ENCODE peak calls at places on chromosomes 7 and 10, in seven cellular contexts. K is bronchial epithelial cell, M is hepatocyte, G is transverse colon, F is upper lobe of right lung, S is cardiac muscle cell, X is stomach. B is an unnamed sample. For H3K36me3, the result is how much of the 10 kb centered on the place peaks cover.

GRCh38 chr10:62761115-62761514 is 43.4 kb upstream of the ADO start:
- DNase-seq in K (no peak), M (peak), G (no peak), F (no peak), S (no peak), X (no peak), B (no peak)

GRCh38 chr7:143369678-143370651 is 7.5 kb upstream of the FAM131B start:
- DNase-seq in K (no peak), M (no peak), G (peak), F (no peak), S (no peak), X (no peak), B (peak)

GRCh38 chr10:16996530-16996964 is 133.1 kb downstream of the CUBN start:
- DNase-seq in K (peak), M (no peak), G (no peak), F (no peak), S (no peak), X (no peak), B (no peak)

GRCh38 chr7:39310699-39311098 is 255.5 kb upstream of the YAE1 start:
- DNase-seq in K (no peak), M (no peak), G (no peak), F (no peak), S (no peak), X (no peak), B (no peak)

GRCh38 chr10:58820862-58821559 is 308.3 kb downstream of the BICC1 start:
- DNase-seq in K (peak), M (no peak), G (no peak), F (no peak), S (no peak), X (no peak), B (no peak)

GRCh38 chr7:155584763-155585531 is 38.6 kb upstream of the CNPY1 start:
- DNase-seq in K (no peak), M (peak), G (peak), F (no peak), S (no peak), X (peak), B (peak)

GRCh38 chr7:87818336-87818735 is 57.8 kb downstream of the SLC25A40 start:
- DNase-seq in K (no peak), M (no peak), G (no peak), F (no peak), S (no peak), X (no peak), B (no peak)

GRCh38 chr7:95529701-95530100 is 44.0 kb downstream of the ASB4 start:
- DNase-seq in K (peak), M (no peak), G (no peak), F (no peak), S (no peak), X (no peak), B (no peak)

GRCh38 chr7:155796381-155797261 is 15.6 kb downstream of the SHH start:
- DNase-seq in K (no peak), M (peak), G (peak), F (peak), S (peak), X (peak), B (peak)

GRCh38 chr7:137880432-137880831 is 33.7 kb upstream of the DGKI start:
- DNase-seq in K (peak), M (no peak), G (no peak), F (no peak), S (no peak), X (no peak), B (no peak)

GRCh38 chr10:127039435-127039834 is 134.2 kb downstream of the DOCK1 start:
- DNase-seq in K (no peak), M (no peak), G (no peak), F (no peak), S (no peak), X (no peak), B (no peak)

GRCh38 chr10:7035111-7035761 is 375.6 kb downstream of the SFMBT2 start:
- DNase-seq in K (no peak), M (no peak), G (no peak), F (no peak), S (no peak), X (no peak), B (no peak)

GRCh38 chr10:11740907-11741306 is 1.3 kb upstream of the ECHDC3 start:
- DNase-seq in K (no peak), M (no peak), G (no peak), F (no peak), S (no peak), X (no peak), B (no peak)

GRCh38 chr10:93080350-93081046 is 6.8 kb downstream of the CYP26A1 start:
- DNase-seq in K (peak), M (peak), G (peak), F (no peak), S (peak), X (peak), B (no peak)

GRCh38 chr7:131537581-131537980 is 18.8 kb downstream of the PODXL start:
- DNase-seq in K (no peak), M (no peak), G (no peak), F (no peak), S (no peak), X (no peak), B (no peak)
- H3K36me3 ChIP-seq in K (under half), M (under half), G (under half), F (under half), S (under half), X (under half), B (under half)

DNA sequence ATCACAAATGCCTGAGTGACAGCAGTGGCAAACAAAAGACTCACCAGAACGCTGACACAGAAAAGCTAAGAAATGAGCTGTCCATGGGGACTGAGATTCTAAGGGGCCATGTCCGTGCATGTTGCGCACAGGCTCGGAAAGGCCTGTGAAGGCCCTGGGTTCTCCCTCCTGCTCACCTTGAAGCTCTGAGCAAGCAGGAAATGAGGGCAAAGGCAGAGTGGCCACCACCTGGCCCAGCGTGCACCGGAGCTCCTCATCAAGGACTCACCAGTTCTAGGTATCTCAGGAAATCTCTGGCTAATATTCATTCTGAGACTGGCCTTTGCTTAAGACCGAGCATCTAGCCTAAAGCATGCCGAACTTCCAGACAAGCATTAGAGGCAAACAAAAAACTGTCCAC is 52.7 kb downstream of the MAD1L1 start:
- DNase-seq in K (no peak), M (no peak), G (no peak), F (no peak), S (peak), X (no peak), B (no peak)
- H3K36me3 ChIP-seq in K (under half), M (under half), G (under half), F (under half), S (under half), X (under half), B (under half)

GRCh38 chr10:125017547-125018298 is 75.8 kb downstream of the ZRANB1 start:
- DNase-seq in K (no peak), M (no peak), G (no peak), F (no peak), S (no peak), X (no peak), B (peak)

GRCh38 chr10:125014086-125014830 is 72.3 kb downstream of the ZRANB1 start:
- DNase-seq in K (no peak), M (no peak), G (no peak), F (no peak), S (no peak), X (peak), B (peak)

GRCh38 chr10:125016611-125017202 is 74.8 kb downstream of the ZRANB1 start:
- DNase-seq in K (no peak), M (no peak), G (no peak), F (no peak), S (no peak), X (no peak), B (peak)

GRCh38 chr10:125014984-125015944 is 73.3 kb downstream of the ZRANB1 start:
- DNase-seq in K (no peak), M (no peak), G (no peak), F (no peak), S (no peak), X (no peak), B (peak)

GRCh38 chr10:125016123-125016522 is 74.2 kb downstream of the ZRANB1 start:
- DNase-seq in K (no peak), M (no peak), G (no peak), F (no peak), S (no peak), X (no peak), B (peak)
- H3K36me3 ChIP-seq in K (under half), M (under half), G (under half), F (under half), S (under half), X (under half), B (under half)

DNA sequence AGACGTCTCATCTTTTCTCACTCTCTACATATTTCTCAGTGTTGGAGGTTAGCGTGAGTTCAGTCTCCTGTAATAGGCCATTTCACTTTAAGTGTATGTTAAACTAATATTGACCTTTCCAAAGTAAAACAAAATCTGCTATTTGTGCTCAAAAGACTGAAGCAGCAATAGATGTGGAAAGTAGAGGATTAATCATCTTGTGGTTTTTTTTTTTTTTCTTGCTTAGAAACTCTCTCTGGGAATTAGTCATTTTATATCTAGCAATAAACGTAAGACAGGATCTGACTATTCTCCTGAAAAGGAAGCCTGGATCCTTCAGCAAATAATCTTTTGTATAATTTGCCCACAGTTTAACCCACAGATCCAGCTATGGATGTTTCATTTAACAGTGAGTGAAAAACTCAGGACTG is 81.7 kb downstream of the NRP1 start:
- DNase-seq in K (peak), M (no peak), G (no peak), F (no peak), S (no peak), X (no peak), B (no peak)
- H3K36me3 ChIP-seq in K (under half), M (under half), G (under half), F (half or more), S (half or more), X (under half), B (half or more)

DNA sequence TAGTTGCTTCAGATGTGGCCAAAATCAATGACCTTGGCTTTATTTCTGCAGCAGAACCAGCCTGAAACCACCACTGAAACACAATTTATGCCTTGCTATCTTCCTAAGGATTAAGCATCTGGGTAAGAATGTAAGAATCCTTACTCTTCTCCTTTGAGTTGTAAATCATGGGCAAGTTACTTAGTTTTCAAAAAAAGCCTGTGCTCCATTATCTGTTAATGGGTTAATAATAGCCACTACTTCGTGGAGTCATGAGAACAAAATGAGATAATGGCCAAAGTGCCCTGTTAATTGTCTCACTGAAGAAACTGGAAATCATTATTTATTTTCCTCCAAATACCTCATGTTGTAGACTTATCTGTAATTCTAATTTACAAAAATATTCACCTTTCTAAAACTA is 1.9 kb upstream of the AASS start:
- DNase-seq in K (no peak), M (no peak), G (no peak), F (no peak), S (peak), X (no peak), B (no peak)
- H3K36me3 ChIP-seq in K (under half), M (under half), G (under half), F (under half), S (under half), X (under half), B (under half)

GRCh38 chr7:128591705-128592104 is 80.4 kb upstream of the GARIN1A start:
- DNase-seq in K (no peak), M (no peak), G (no peak), F (no peak), S (no peak), X (no peak), B (no peak)
- H3K36me3 ChIP-seq in K (under half), M (under half), G (under half), F (under half), S (under half), X (half or more), B (under half)

GRCh38 chr7:44567884-44568283 is 5.8 kb downstream of the DDX56 start:
- DNase-seq in K (no peak), M (no peak), G (no peak), F (no peak), S (no peak), X (no peak), B (no peak)
- H3K36me3 ChIP-seq in K (half or more), M (under half), G (half or more), F (half or more), S (half or more), X (half or more), B (half or more)

DNA sequence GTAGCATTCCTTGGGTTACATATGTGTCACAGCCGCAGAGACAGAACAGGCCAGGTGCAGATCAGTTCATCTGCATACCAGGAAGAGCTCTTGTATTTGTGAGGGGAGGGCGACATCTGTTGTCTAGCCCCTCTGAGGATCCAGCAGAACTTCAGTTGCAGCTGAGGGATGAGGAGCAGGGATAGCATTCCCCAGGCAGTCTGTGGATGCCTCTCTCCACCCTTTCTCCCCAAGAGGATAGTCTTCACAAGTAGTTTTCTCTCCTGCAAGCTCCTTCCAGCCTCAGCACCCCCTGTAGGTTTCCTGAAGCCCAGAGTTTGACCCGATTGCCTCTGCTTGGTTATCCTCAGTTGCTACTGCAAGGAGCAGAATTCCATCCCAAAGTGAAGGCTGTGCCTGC is 2.6 kb downstream of the SCD start:
- DNase-seq in K (no peak), M (no peak), G (no peak), F (no peak), S (no peak), X (no peak), B (no peak)
- H3K36me3 ChIP-seq in K (under half), M (under half), G (under half), F (under half), S (under half), X (under half), B (under half)

GRCh38 chr10:97744405-97745035 is 7.6 kb downstream of the ZFYVE27 start:
- DNase-seq in K (no peak), M (no peak), G (no peak), F (no peak), S (peak), X (no peak), B (no peak)
- H3K36me3 ChIP-seq in K (under half), M (under half), G (half or more), F (half or more), S (under half), X (half or more), B (under half)

GRCh38 chr10:119061352-119061751 is 19.3 kb downstream of the EIF3A start:
- DNase-seq in K (no peak), M (no peak), G (no peak), F (no peak), S (no peak), X (no peak), B (no peak)
- H3K36me3 ChIP-seq in K (under half), M (under half), G (half or more), F (half or more), S (half or more), X (half or more), B (half or more)

B was measured in kidney.